ENCODE peak calls at places on chromosomes 4 and X, in eight cellular contexts. A is neural crest cell; F is iPS DF 6.9; B is activated effector memory CD4-positive, alpha-beta T cell treated with Interleukin-2 at 50 U/mL for 16 hours; J is NCI-H2081; T is Right ventricle myocardium inferior; S is activated T-cell treated with anti-CD3 and anti-CD28 coated beads for 48 hours; I is activated T-helper 1 cell treated with Interleukin-2 at 50 U/mL for 16 hours. O is an unnamed sample.

GRCh38 chr4:28490669-28491068 is 1630.0 kb downstream of the STIM2 start:
- DNase-seq in I (no peak), S (no peak), J (no peak), T (no peak), B (no peak), A (no peak), F (no peak), O (no peak)

GRCh38 chr4:7214359-7214758 is 22.0 kb downstream of the SORCS2 start:
- DNase-seq in A (no peak), B (no peak), T (no peak), F (no peak), I (no peak), S (no peak), J (no peak), O (no peak)

GRCh38 chrX:39815621-39816020 is 282.1 kb downstream of the BCOR start:
- DNase-seq in T (no peak), A (no peak), F (no peak), S (no peak), I (no peak), J (no peak), B (no peak), O (no peak)

GRCh38 chrX:68433155-68433980 is at the start of gene OPHN1:
- DNase-seq in I (no peak), B (no peak), A (peak), J (no peak), S (no peak), F (peak), T (peak), O (peak)

GRCh38 chr4:106676173-106676921 is 307.8 kb upstream of the GIMD1 start:
- DNase-seq in S (no peak), J (no peak), I (no peak), B (no peak), A (no peak), F (no peak), T (no peak), O (no peak)

GRCh38 chr4:48127882-48128394 is 6.1 kb downstream of the TXK start:
- DNase-seq in T (peak), J (peak), S (peak), F (peak), I (peak), A (peak), B (peak), O (peak)

GRCh38 chrX:47723689-47724088 is 64.7 kb upstream of the UXT start:
- DNase-seq in J (no peak), F (peak), B (no peak), T (no peak), A (no peak), I (no peak), S (peak), O (no peak)

GRCh38 chr4:125303058-125303457 is 11.7 kb upstream of the FAT4 start:
- DNase-seq in T (no peak), J (no peak), B (no peak), S (no peak), I (no peak), F (no peak), A (no peak), O (no peak)

GRCh38 chrX:79364306-79364705 is 2.8 kb downstream of the ITM2A start:
- DNase-seq in S (no peak), A (no peak), B (no peak), T (no peak), F (no peak), I (no peak), J (no peak), O (no peak)

GRCh38 chrX:42869659-42870476 is 91.9 kb upstream of the PPP1R2C start:
- DNase-seq in J (no peak), F (no peak), I (no peak), A (no peak), T (no peak), S (no peak), B (no peak), O (no peak)

GRCh38 chr4:88690355-88690754 is 7.3 kb downstream of the NAP1L5 start:
- DNase-seq in A (no peak), T (no peak), J (no peak), S (no peak), I (no peak), B (no peak), F (no peak), O (no peak)

GRCh38 chrX:74465424-74465823 is 44.1 kb downstream of the SLC16A2 start:
- DNase-seq in I (no peak), T (no peak), A (no peak), F (no peak), S (no peak), J (no peak), B (no peak), O (no peak)

GRCh38 chrX:16918979-16919378 is 27.5 kb upstream of the REPS2 start:
- DNase-seq in F (no peak), A (no peak), I (no peak), J (no peak), S (no peak), T (no peak), B (no peak), O (no peak)

GRCh38 chrX:56974408-56974807 is 20.9 kb downstream of the SPIN3 start:
- DNase-seq in I (no peak), F (no peak), B (no peak), A (no peak), S (no peak), T (no peak), J (no peak), O (no peak)

GRCh38 chr4:158229768-158230167 is 19.5 kb downstream of the TMEM144 start:
- DNase-seq in S (no peak), I (no peak), J (no peak), T (no peak), A (no peak), B (no peak), F (no peak), O (no peak)

GRCh38 chrX:107454302-107454701 is 4.8 kb downstream of the FRMPD3 start:
- DNase-seq in J (no peak), T (no peak), S (no peak), A (no peak), F (no peak), B (no peak), I (no peak), O (no peak)

GRCh38 chrX:153495362-153495751 is 577 bp downstream of the BGN start:
- DNase-seq in S (no peak), A (no peak), T (no peak), J (no peak), B (no peak), I (no peak), F (no peak), O (no peak)

GRCh38 chr4:21447320-21448055 is 501.1 kb downstream of the KCNIP4 start:
- DNase-seq in A (no peak), I (no peak), J (no peak), S (no peak), T (no peak), F (no peak), B (no peak), O (no peak)

GRCh38 chr4:124060261-124060918 is 652.1 kb downstream of the ANKRD50 start:
- DNase-seq in J (no peak), B (no peak), S (no peak), A (no peak), F (no peak), I (no peak), T (no peak), O (no peak)

GRCh38 chr4:85398276-85398675 is 76.7 kb upstream of the ARHGAP24 start:
- DNase-seq in T (no peak), S (no peak), A (no peak), I (no peak), J (no peak), B (no peak), F (no peak), O (no peak)

GRCh38 chr4:5399790-5400421 is 308.5 kb downstream of the EVC2 start:
- DNase-seq in F (peak), B (no peak), S (no peak), A (peak), I (no peak), J (no peak), T (no peak), O (peak)

GRCh38 chr4:82842593-82842992 is 44.0 kb upstream of the SCD5 start:
- DNase-seq in F (no peak), A (no peak), J (no peak), T (no peak), B (no peak), S (no peak), I (no peak), O (no peak)

GRCh38 chr4:110490109-110490508 is 14.2 kb downstream of the ENPEP start:
- DNase-seq in A (no peak), B (no peak), T (no peak), F (no peak), I (no peak), J (no peak), S (no peak), O (no peak)

GRCh38 chr4:16897351-16897750 is 1.1 kb downstream of the LDB2 start:
- DNase-seq in I (no peak), A (no peak), B (no peak), T (no peak), J (no peak), F (no peak), S (no peak), O (no peak)